ENCODE peak calls at places on chromosome 9, in four cellular contexts. E, P, H and Z are unnamed samples.

GRCh38 chr9:73753171-73753570 is 601.5 kb downstream of the ANXA1 start:
- DNase-seq in H (no peak), P (no peak), E (no peak), Z (peak; percentile 9)

GRCh38 chr9:82273121-82273520 is 284.5 kb downstream of the SPATA31D1 start:
- DNase-seq in P (peak; percentile 13), E (no peak), H (no peak), Z (no peak)

GRCh38 chr9:76298497-76299144 is 95.6 kb downstream of the RFK start:
- DNase-seq in E (no peak), H (no peak), P (no peak), Z (peak; percentile 18)

GRCh38 chr9:130263601-130264413 is 1.8 kb upstream of the HMCN2 start:
- DNase-seq in P (no peak), E (no peak), H (peak; percentile 59), Z (no peak)

GRCh38 chr9:71768388-71769174 is at the start of gene CEMIP2:
- DNase-seq in E (peak; percentile 83), P (peak; percentile 90), H (peak; percentile 86), Z (peak; percentile 96)

GRCh38 chr9:35489313-35490154 is at the start of gene RUSC2:
- DNase-seq in H (peak; percentile 94), E (no peak), P (peak; percentile 87), Z (peak; percentile 97)

GRCh38 chr9:128735373-128735772 is 11.4 kb upstream of the ZDHHC12 start:
- DNase-seq in E (no peak), H (no peak), P (no peak), Z (no peak)

GRCh38 chr9:78210841-78211301 is 25.0 kb upstream of the CEP78 start:
- DNase-seq in P (no peak), H (no peak), E (no peak), Z (no peak)

GRCh38 chr9:27447036-27447700 is 76.9 kb upstream of the IFNK start:
- DNase-seq in H (no peak), P (no peak), E (no peak), Z (no peak)

GRCh38 chr9:7739595-7739994 is 60.0 kb downstream of the DMAC1 start:
- DNase-seq in H (no peak), P (no peak), E (no peak), Z (no peak)

GRCh38 chr9:24479696-24480095 is 66.0 kb downstream of the IZUMO3 start:
- DNase-seq in E (no peak), H (no peak), P (no peak), Z (no peak)

GRCh38 chr9:83642784-83643183 is 19.8 kb downstream of the IDNK start:
- DNase-seq in H (no peak), P (no peak), E (no peak), Z (no peak)

GRCh38 chr9:127424669-127424986 is 446 bp downstream of the ZNF79 start:
- DNase-seq in E (no peak), P (no peak), H (peak; percentile 66), Z (no peak)

GRCh38 chr9:99296375-99296951 is 74.4 kb downstream of the SEC61B start:
- DNase-seq in H (no peak), E (peak; percentile 4), P (peak; percentile 21), Z (no peak)

GRCh38 chr9:108618906-108619550 is 236.8 kb downstream of the ACTL7B start:
- DNase-seq in E (no peak), H (no peak), P (no peak), Z (peak; percentile 77)

GRCh38 chr9:115524467-115525059 is 406.6 kb upstream of the TNC start:
- DNase-seq in E (no peak), H (peak; percentile 52), P (peak; percentile 80), Z (peak; percentile 91)

GRCh38 chr9:2053883-2054845 is 39.0 kb downstream of the SMARCA2 start:
- DNase-seq in H (no peak), P (peak; percentile 70), E (peak; percentile 60), Z (peak; percentile 94)

GRCh38 chr9:69444021-69444420 is 119.0 kb downstream of the ENTREP1 start:
- DNase-seq in H (no peak), E (no peak), P (peak; percentile 43), Z (peak; percentile 94)

GRCh38 chr9:89593776-89594427 is 10.9 kb upstream of the GADD45G start:
- DNase-seq in P (no peak), E (peak; percentile 31), H (peak; percentile 43), Z (peak; percentile 42)

GRCh38 chr9:2134391-2134790 is 119.2 kb downstream of the SMARCA2 start:
- DNase-seq in H (no peak), E (no peak), P (no peak), Z (peak; percentile 53)